ENCODE peak calls at places on chromosomes 5 and 9, in five cellular contexts. R is H7, W is RCC 7860, C is cardiac fibroblast, V is type B pancreatic cell. O is an unnamed sample.

GRCh38 chr5:78659714-78660113 is 11.1 kb upstream of the LHFPL2 start:
- DNase-seq in C (no peak), W (no peak), R (no peak), V (no peak), O (no peak)

GRCh38 chr9:84315278-84315877 is 25.2 kb downstream of the SLC28A3 start:
- DNase-seq in C (peak), R (peak), V (no peak), W (peak), O (peak)

GRCh38 chr9:106019017-106019692 is 324.8 kb downstream of the TMEM38B start:
- DNase-seq in C (no peak), R (no peak), V (no peak), W (no peak), O (no peak)

GRCh38 chr5:113020461-113021273 is 44.1 kb downstream of the DCP2 start:
- DNase-seq in R (no peak), C (peak), V (no peak), W (peak), O (no peak)

GRCh38 chr5:131418846-131419245 is 155.0 kb downstream of the CDC42SE2 start:
- DNase-seq in W (no peak), V (no peak), C (no peak), R (no peak), O (no peak)

GRCh38 chr5:133251296-133252132 is 199.7 kb downstream of the HSPA4 start:
- DNase-seq in R (no peak), V (no peak), W (no peak), C (no peak), O (no peak)

GRCh38 chr5:123483446-123484077 is 28.4 kb upstream of the CSNK1G3 start:
- DNase-seq in W (no peak), C (no peak), V (no peak), R (no peak), O (no peak)

GRCh38 chr9:121172726-121173487 is 28.8 kb downstream of the RAB14 start:
- DNase-seq in W (no peak), R (no peak), C (no peak), V (no peak), O (no peak)

GRCh38 chr5:64147849-64148441 is 17.7 kb upstream of the RNF180 start:
- DNase-seq in C (peak), R (peak), V (no peak), W (no peak), O (no peak)

GRCh38 chr9:93452710-93453046 is 703 bp downstream of the FAM120AOS start:
- DNase-seq in R (peak), W (no peak), V (no peak), C (no peak), O (no peak)

GRCh38 chr9:94719878-94720277 is 6.6 kb upstream of the AOPEP start:
- DNase-seq in R (no peak), V (no peak), W (no peak), C (no peak), O (no peak)

GRCh38 chr5:29185558-29185957 is 2007.9 kb upstream of the CDH6 start:
- DNase-seq in V (no peak), W (no peak), C (no peak), R (no peak), O (no peak)

GRCh38 chr9:7879551-7880245 is 80.1 kb upstream of the DMAC1 start:
- DNase-seq in C (no peak), V (no peak), W (peak), R (peak), O (peak)

GRCh38 chr5:62260510-62260909 is 45.5 kb upstream of the KIF2A start:
- DNase-seq in C (no peak), W (no peak), V (no peak), R (no peak), O (no peak)

GRCh38 chr9:90002299-90003045 is 397.7 kb downstream of the GADD45G start:
- DNase-seq in C (no peak), W (no peak), R (no peak), V (no peak), O (no peak)

GRCh38 chr5:115816226-115817042 is at the start of gene CDO1:
- DNase-seq in R (peak), W (no peak), V (peak), C (peak), O (no peak)

GRCh38 chr5:82351754-82352145 is 73.6 kb upstream of the RPS23 start:
- DNase-seq in C (peak), R (peak), V (no peak), W (peak), O (peak)

GRCh38 chr9:93467462-93467861 is 14.1 kb upstream of the FAM120AOS start:
- DNase-seq in C (no peak), W (no peak), V (no peak), R (no peak), O (no peak)

GRCh38 chr5:173396311-173396993 is 68.2 kb upstream of the STC2 start:
- DNase-seq in C (no peak), V (no peak), W (no peak), R (peak), O (no peak)

GRCh38 chr5:74122979-74123575 is 497.1 kb downstream of the ARHGEF28 start:
- DNase-seq in C (no peak), V (no peak), W (no peak), R (no peak), O (no peak)

GRCh38 chr9:8627944-8628679 is 828.5 kb upstream of the DMAC1 start:
- DNase-seq in C (peak), V (no peak), W (no peak), R (no peak), O (no peak)

GRCh38 chr5:322281-322941 is 897 bp downstream of the AHRR start:
- DNase-seq in W (no peak), R (peak), V (no peak), C (peak), O (peak)

GRCh38 chr9:130328349-130328801 is 62.8 kb downstream of the HMCN2 start:
- DNase-seq in W (no peak), R (peak), C (no peak), V (no peak), O (no peak)

GRCh38 chr5:61409568-61409967 is 77.5 kb downstream of the ZSWIM6 start:
- DNase-seq in W (peak), R (no peak), V (no peak), C (peak), O (no peak)

GRCh38 chr5:153617190-153617589 is 126.7 kb downstream of the GRIA1 start:
- DNase-seq in V (no peak), W (no peak), R (no peak), C (peak), O (no peak)

GRCh38 chr5:141969783-141970741 is 1.2 kb downstream of the RNF14 start:
- DNase-seq in W (peak), C (peak), R (peak), V (no peak), O (peak)

GRCh38 chr9:129111143-129111761 is at the start of gene PTPA:
- DNase-seq in V (peak), R (peak), C (peak), W (peak), O (peak)

GRCh38 chr9:13268469-13268868 is 11.0 kb downstream of the MPDZ start:
- DNase-seq in R (no peak), W (peak), V (no peak), C (peak), O (no peak)

O was measured in HL-60.